ENCODE peak calls at places on chromosomes 11 and 22, in six cellular contexts. B is Kasumi-1, S is sciatic nerve, V is type B pancreatic cell, J is hypothalamus, Y is NCI-H1105. C is an unnamed sample.

GRCh38 chr22:41641854-41642253 is 20.8 kb downstream of the XRCC6 start:
- DNase-seq in Y (no peak), B (no peak), S (no peak), V (no peak), J (no peak), C (no peak)

GRCh38 chr22:37237371-37238268 is 6.4 kb downstream of the RAC2 start:
- DNase-seq in V (no peak), J (no peak), S (no peak), Y (no peak), B (no peak), C (no peak)

GRCh38 chr22:28600546-28601143 is 79.0 kb downstream of the TTC28 start:
- DNase-seq in B (peak; percentile 85), J (no peak), Y (peak; percentile 26), V (no peak), S (no peak), C (peak; percentile 60)

GRCh38 chr11:34655335-34656008 is 34.6 kb downstream of the EHF start:
- DNase-seq in Y (no peak), J (no peak), S (no peak), B (no peak), V (no peak), C (no peak)

GRCh38 chr11:110896358-110896757 is 184.1 kb upstream of the ARHGAP20 start:
- DNase-seq in J (no peak), B (no peak), Y (no peak), S (no peak), V (no peak), C (no peak)

GRCh38 chr11:97548280-97548679 is 1158.5 kb downstream of the JRKL start:
- DNase-seq in J (no peak), Y (no peak), S (no peak), B (no peak), V (no peak), C (no peak)

GRCh38 chr11:36711104-36711825 is 113.2 kb upstream of the RAG2 start:
- DNase-seq in J (no peak), B (no peak), V (no peak), Y (no peak), S (no peak), C (no peak)

GRCh38 chr11:125088576-125089455 is 22.6 kb downstream of the TMEM218 start:
- DNase-seq in S (no peak), J (no peak), B (no peak), V (no peak), Y (no peak), C (no peak)

GRCh38 chr11:20026629-20027545 is 133.4 kb downstream of the DBX1 start:
- DNase-seq in V (peak; percentile 75), B (no peak), J (no peak), Y (peak; percentile 83), S (no peak), C (no peak)

GRCh38 chr11:73019996-73020395 is 122.1 kb downstream of the FCHSD2 start:
- DNase-seq in Y (no peak), S (no peak), J (no peak), V (no peak), B (no peak), C (peak; percentile 74)

GRCh38 chr11:116773203-116774112 is 671 bp upstream of the BUD13 start:
- DNase-seq in V (no peak), Y (no peak), S (no peak), B (peak; percentile 74), J (no peak), C (no peak)